ENCODE peak calls at places on chromosomes 5 and 9, in four cellular contexts. U is H1, F is GM12878, Z is HepG2. X is an unnamed sample.

GRCh38 chr5:172140120-172140519 is 47.9 kb downstream of the STK10 start:
- DNase-seq in U (no peak), F (no peak), Z (no peak), X (no peak)

GRCh38 chr9:6931913-6932312 is 174.1 kb downstream of the KDM4C start:
- DNase-seq in U (no peak), F (no peak), Z (peak; percentile 65), X (no peak)

GRCh38 chr9:115333671-115334070 is 215.7 kb upstream of the TNC start:
- DNase-seq in U (no peak), F (no peak), Z (no peak), X (no peak)

GRCh38 chr9:134200730-134201129 is 36.4 kb upstream of the RNU6ATAC start:
- DNase-seq in U (no peak), F (no peak), Z (no peak), X (no peak)

GRCh38 chr5:29001666-29002065 is 1963.3 kb upstream of the CDH9 start:
- DNase-seq in U (no peak), F (no peak), Z (no peak), X (no peak)

GRCh38 chr5:176541338-176542134 is 4.3 kb upstream of the RNF44 start:
- DNase-seq in U (peak; percentile 81), F (no peak), Z (peak; percentile 65), X (no peak)

GRCh38 chr5:107469485-107469884 is 201.3 kb downstream of the EFNA5 start:
- DNase-seq in U (no peak), F (no peak), Z (no peak), X (no peak)

GRCh38 chr5:63960646-63961045 is 1.6 kb downstream of the HTR1A start:
- DNase-seq in U (no peak), F (no peak), Z (no peak), X (no peak)

GRCh38 chr9:96293481-96293880 is 8.5 kb downstream of the HSD17B3 start:
- DNase-seq in U (no peak), F (no peak), Z (no peak), X (no peak)

GRCh38 chr5:172110921-172111873 is 76.8 kb downstream of the STK10 start:
- DNase-seq in U (no peak), F (peak; percentile 93), Z (no peak), X (peak; percentile 59)

GRCh38 chr5:103904651-103905050 is 342.1 kb upstream of the NUDT12 start:
- DNase-seq in U (no peak), F (no peak), Z (no peak), X (no peak)

GRCh38 chr9:123081824-123082223 is 48.4 kb downstream of the GPR21 start:
- DNase-seq in U (no peak), F (peak; percentile 13), Z (peak; percentile 48), X (peak; percentile 25)

GRCh38 chr9:131280660-131281059 is 4.3 kb upstream of the FAM78A start:
- DNase-seq in U (no peak), F (no peak), Z (no peak), X (no peak)

GRCh38 chr9:91056917-91057316 is 255.3 kb downstream of the SYK start:
- DNase-seq in U (no peak), F (no peak), Z (no peak), X (no peak)

GRCh38 chr5:139565411-139566305 is 4.5 kb downstream of the UBE2D2 start:
- DNase-seq in U (no peak), F (peak; percentile 83), Z (no peak), X (no peak)

GRCh38 chr9:79610019-79610760 is 38.4 kb downstream of the TLE4 start:
- DNase-seq in U (no peak), F (no peak), Z (no peak), X (peak; percentile 40)

GRCh38 chr5:66238435-66238834 is 94.3 kb downstream of the SREK1 start:
- DNase-seq in U (no peak), F (no peak), Z (no peak), X (no peak)

GRCh38 chr5:17378346-17378984 is 119.6 kb upstream of the TAF11L2 start:
- DNase-seq in U (no peak), F (no peak), Z (no peak), X (no peak)

GRCh38 chr5:39395521-39395920 is 29.3 kb downstream of the DAB2 start:
- DNase-seq in U (no peak), F (no peak), Z (no peak), X (no peak)

GRCh38 chr9:135565636-135566035 is 4.1 kb downstream of the PAEP start:
- DNase-seq in U (no peak), F (no peak), Z (no peak), X (no peak)

GRCh38 chr9:98225015-98225442 is 30.4 kb downstream of the TBC1D2 start:
- DNase-seq in U (no peak), F (no peak), Z (no peak), X (no peak)

GRCh38 chr5:14008819-14009311 is 64.4 kb upstream of the DNAH5 start:
- DNase-seq in U (no peak), F (no peak), Z (peak; percentile 50), X (no peak)

GRCh38 chr9:133690111-133690561 is 48.0 kb downstream of the SARDH start:
- DNase-seq in U (no peak), F (no peak), Z (no peak), X (no peak)

GRCh38 chr5:135439426-135440205 is 7.5 kb downstream of the DCANP1 start:
- DNase-seq in U (peak; percentile 41), F (no peak), Z (no peak), X (no peak)

GRCh38 chr5:81349161-81349560 is 44.8 kb downstream of the ACOT12 start:
- DNase-seq in U (no peak), F (no peak), Z (no peak), X (no peak)

GRCh38 chr9:99635032-99635431 is 186.7 kb upstream of the NR4A3 start:
- DNase-seq in U (no peak), F (no peak), Z (no peak), X (no peak)

GRCh38 chr9:115262477-115262876 is 144.5 kb upstream of the TNC start:
- DNase-seq in U (no peak), F (no peak), Z (peak; percentile 3), X (peak; percentile 73)

GRCh38 chr5:28066856-28067255 is 1028.5 kb upstream of the CDH9 start:
- DNase-seq in U (no peak), F (no peak), Z (no peak), X (no peak)

GRCh38 chr9:33860200-33860871 is 43.4 kb downstream of the UBE2R2 start:
- DNase-seq in U (no peak), F (no peak), Z (no peak), X (peak; percentile 20)

GRCh38 chr5:180193749-180194375 is 15.1 kb downstream of the RASGEF1C start:
- DNase-seq in U (no peak), F (no peak), Z (no peak), X (no peak)

GRCh38 chr5:111743993-111744392 is 13.0 kb downstream of the NREP start:
- DNase-seq in U (no peak), F (no peak), Z (no peak), X (no peak)

GRCh38 chr5:111742595-111742994 is 14.4 kb downstream of the NREP start:
- DNase-seq in U (no peak), F (no peak), Z (peak; percentile 96), X (no peak)

GRCh38 chr5:111744455-111744854 is 12.5 kb downstream of the NREP start:
- DNase-seq in U (no peak), F (no peak), Z (no peak), X (no peak)

GRCh38 chr5:111742166-111742565 is 14.8 kb downstream of the NREP start:
- DNase-seq in U (no peak), F (no peak), Z (no peak), X (no peak)

GRCh38 chr5:111743521-111743920 is 13.5 kb downstream of the NREP start:
- DNase-seq in U (no peak), F (no peak), Z (no peak), X (no peak)
- H4K20me1 ChIP-seq in U (peaks cover 23% of the 10 kb centered on the region), F (no peaks in the 10 kb centered on the region), Z (no peaks in the 10 kb centered on the region), X (peaks cover 3% of the 10 kb centered on the region)

GRCh38 chr5:132386644-132387286 is 17.3 kb downstream of the SLC22A5 start:
- DNase-seq in U (peak; percentile 81), F (peak; percentile 70), Z (peak; percentile 56), X (peak; percentile 71)
- TF ChIP-seq TCF12 in U (no peak), F (no peak), Z (no peak), X (no peak)

DNA sequence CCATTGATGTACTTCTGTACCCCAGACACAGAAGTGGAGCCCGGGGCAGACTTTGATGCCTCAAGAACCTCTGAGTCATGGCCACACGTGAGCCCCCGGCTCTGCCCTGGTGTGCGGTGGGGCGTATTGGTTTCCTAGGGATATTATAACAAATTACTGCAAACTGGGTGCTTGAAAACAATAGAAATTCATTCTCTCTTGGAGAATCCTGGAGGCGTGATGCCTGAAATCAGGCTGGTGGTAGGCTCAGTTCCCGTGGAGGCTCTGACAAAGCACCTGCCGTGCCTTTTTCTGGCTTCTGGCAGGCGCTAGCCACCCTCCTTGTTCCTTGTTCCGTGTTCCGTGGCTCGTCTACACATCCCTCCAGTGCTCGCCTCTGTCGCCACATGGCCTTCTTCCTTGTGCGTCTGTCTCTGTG is 24.2 kb downstream of the NEK6 start:
- DNase-seq in U (no peak), F (no peak), Z (peak; percentile 50), X (no peak)
- H4K20me1 ChIP-seq in U (peaks cover 7% of the 10 kb centered on the region), F (peaks cover 4% of the 10 kb centered on the region), Z (peaks cover 4% of the 10 kb centered on the region), X (peaks cover 99% of the 10 kb centered on the region)

GRCh38 chr5:113678924-113679575 is 165.6 kb downstream of the YTHDC2 start:
- DNase-seq in U (peak; percentile 56), F (peak; percentile 8), Z (peak; percentile 30), X (peak; percentile 39)
- TF ChIP-seq TCF12 in U (no peak), F (no peak), Z (no peak), X (no peak)

GRCh38 chr9:92974696-92975451 is 27.6 kb downstream of the FGD3 start:
- DNase-seq in U (no peak), F (no peak), Z (no peak), X (no peak)

GRCh38 chr9:92978345-92978875 is 31.1 kb downstream of the FGD3 start:
- DNase-seq in U (no peak), F (no peak), Z (no peak), X (no peak)

GRCh38 chr9:92975452-92975770 is 28.1 kb downstream of the FGD3 start:
- DNase-seq in U (no peak), F (no peak), Z (no peak), X (no peak)

GRCh38 chr9:92977279-92977678 is 30.0 kb downstream of the FGD3 start:
- DNase-seq in U (no peak), F (no peak), Z (no peak), X (no peak)

DNA sequence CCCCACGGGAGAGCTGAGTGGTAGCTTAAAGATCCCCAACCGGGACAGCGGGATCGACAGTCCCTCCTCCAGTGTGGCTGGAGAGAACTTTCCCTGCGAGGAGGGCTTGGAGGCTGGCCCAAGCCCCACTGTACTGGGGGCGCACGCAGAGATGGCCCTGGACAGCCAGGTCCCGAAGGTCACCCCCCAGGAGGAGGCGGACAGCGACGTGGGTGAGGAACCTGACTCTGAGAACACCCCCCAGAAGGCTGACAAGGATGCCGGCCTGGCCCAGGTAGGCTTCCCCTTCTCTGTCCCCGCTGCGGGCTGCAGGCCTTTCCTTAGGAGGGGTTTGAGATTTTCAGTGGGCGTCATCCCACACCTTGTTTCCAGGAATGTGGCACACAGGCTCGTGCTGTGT is 29.1 kb downstream of the FGD3 start:
- DNase-seq in U (no peak), F (no peak), Z (no peak), X (no peak)
- H4K20me1 ChIP-seq in U (no peaks in the 10 kb centered on the region), F (no peaks in the 10 kb centered on the region), Z (no peaks in the 10 kb centered on the region), X (no peaks in the 10 kb centered on the region)